ENCODE peak calls at places on chromosome 22, in six cellular contexts. G, E, Q, U, R and N are unnamed samples.

GRCh38 chr22:42990131-42990838 is 24.7 kb downstream of the PACSIN2 start:
- DNase-seq in R (no peak), E (peak; percentile 85), Q (peak; percentile 36), G (no peak), U (peak; percentile 94), N (peak; percentile 88)

GRCh38 chr22:48644108-48644507 is 1183.6 kb downstream of the BRD1 start:
- DNase-seq in E (no peak), U (no peak), G (no peak), R (peak; percentile 4), Q (no peak), N (no peak)

GRCh38 chr22:20508815-20509271 is 1.4 kb downstream of the MED15 start:
- DNase-seq in G (no peak), R (no peak), E (no peak), Q (no peak), U (peak; percentile 9), N (peak; percentile 30)

GRCh38 chr22:43697894-43698293 is 114.2 kb downstream of the EFCAB6 start:
- DNase-seq in Q (no peak), E (no peak), G (no peak), U (no peak), R (no peak), N (no peak)

GRCh38 chr22:27113211-27114030 is 456.0 kb downstream of the MIAT start:
- DNase-seq in G (no peak), R (no peak), U (peak; percentile 89), Q (peak; percentile 59), E (peak; percentile 96), N (peak; percentile 91)

GRCh38 chr22:38788417-38788816 is 5.5 kb downstream of the DNAL4 start:
- DNase-seq in R (peak; percentile 42), E (peak; percentile 89), U (peak; percentile 92), Q (no peak), G (no peak), N (peak; percentile 96)

GRCh38 chr22:39115976-39116621 is 19.1 kb downstream of the APOBEC3H start:
- DNase-seq in E (no peak), R (no peak), Q (no peak), U (no peak), G (no peak), N (no peak)

GRCh38 chr22:49966041-49966715 is 5.6 kb downstream of the PIM3 start:
- DNase-seq in Q (peak; percentile 21), E (no peak), G (peak; percentile 51), U (no peak), R (peak; percentile 9), N (no peak)

GRCh38 chr22:47592791-47593190 is 830.3 kb downstream of the TBC1D22A start:
- DNase-seq in R (no peak), Q (no peak), G (no peak), U (no peak), E (no peak), N (no peak)

GRCh38 chr22:43511276-43511910 is 99.6 kb downstream of the MPPED1 start:
- DNase-seq in G (no peak), E (no peak), Q (no peak), U (no peak), R (no peak), N (no peak)

GRCh38 chr22:38981659-38982007 is 514 bp upstream of the APOBEC3B start:
- DNase-seq in R (no peak), E (peak; percentile 8), U (no peak), Q (no peak), G (no peak), N (no peak)

GRCh38 chr22:33210129-33210784 is 152.1 kb upstream of the SYN3 start:
- DNase-seq in Q (peak; percentile 9), E (peak; percentile 4), G (no peak), U (peak; percentile 49), R (no peak), N (no peak)

GRCh38 chr22:47022475-47022874 is 260.0 kb downstream of the TBC1D22A start:
- DNase-seq in R (no peak), G (no peak), E (no peak), Q (no peak), U (no peak), N (no peak)

GRCh38 chr22:50252081-50253045 is 1.3 kb upstream of the HDAC10 start:
- DNase-seq in G (peak; percentile 81), E (peak; percentile 50), Q (peak; percentile 84), U (peak; percentile 59), R (peak; percentile 78), N (no peak)

GRCh38 chr22:37492428-37493344 is 6.5 kb upstream of the MFNG start:
- DNase-seq in U (peak; percentile 62), R (no peak), E (peak; percentile 52), Q (peak; percentile 45), G (no peak), N (peak; percentile 69)

DNA sequence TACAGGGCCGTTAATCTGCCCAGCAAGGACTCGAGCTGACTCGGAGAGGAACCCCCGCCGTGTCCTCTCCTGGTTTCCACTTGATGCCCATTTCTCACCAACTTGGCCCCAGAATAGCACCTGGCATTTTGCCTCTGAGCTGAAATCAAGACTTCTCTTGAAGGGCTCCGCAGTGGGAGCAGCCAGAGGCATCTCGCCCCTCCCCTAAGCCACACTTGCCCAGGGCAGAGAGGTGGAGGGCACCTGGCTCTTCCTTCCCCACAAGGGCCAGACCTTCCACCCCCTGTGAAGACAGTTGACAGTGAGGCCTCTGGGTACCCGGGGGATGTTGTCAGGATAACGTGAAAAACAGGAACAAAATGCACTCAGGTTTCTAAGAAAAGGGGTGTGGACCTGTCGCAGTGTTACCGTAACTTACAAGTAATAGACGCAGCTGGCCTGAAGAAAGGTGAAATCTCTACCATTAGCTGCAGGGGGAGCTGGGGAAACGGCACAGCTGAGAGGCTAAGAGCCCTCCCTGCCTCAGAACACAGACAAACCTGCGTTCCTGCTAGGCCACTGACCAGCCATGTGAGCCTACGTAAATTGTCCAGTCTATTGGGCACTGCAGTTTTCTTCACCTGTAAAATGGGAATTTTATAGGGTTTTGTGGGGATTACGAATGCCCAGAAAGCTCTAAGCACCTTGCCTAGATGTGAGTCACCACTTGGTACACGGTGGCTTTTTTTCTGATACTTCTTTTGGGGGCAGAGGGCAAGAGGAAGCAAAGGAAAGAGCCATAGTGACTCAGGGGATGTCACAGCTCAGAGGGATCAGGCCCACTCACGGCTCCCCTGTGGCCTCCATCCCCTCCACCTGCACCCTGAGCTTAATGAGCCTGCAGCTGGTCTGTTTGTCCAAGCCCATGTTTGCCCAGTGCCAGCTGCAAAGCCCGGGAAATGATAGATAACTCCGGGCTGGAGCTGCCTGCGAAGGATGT is 18.6 kb upstream of the CABP7 start:
- DNase-seq in G (no peak), R (no peak), U (peak; percentile 28), Q (peak; percentile 24), E (no peak), N (peak; percentile 55)
- TF ChIP-seq CTCF in G (no peak), R (no peak), U (peak; percentile 2), Q (peak; percentile 7), E (peak; percentile 33), N (no peak)

GRCh38 chr22:40635008-40635939 is 1.2 kb downstream of the MRTFA start:
- DNase-seq in R (peak; percentile 45), Q (no peak), U (no peak), G (no peak), E (peak; percentile 51), N (no peak)

GRCh38 chr22:40637181-40638150 is 947 bp upstream of the MRTFA start:
- DNase-seq in Q (peak; percentile 70), U (no peak), G (no peak), R (no peak), E (no peak), N (no peak)

GRCh38 chr22:40638261-40638660 is 1.7 kb upstream of the MRTFA start:
- DNase-seq in G (no peak), Q (no peak), R (no peak), U (no peak), E (no peak), N (no peak)

GRCh38 chr22:40635940-40636379 is 559 bp downstream of the MRTFA start:
- DNase-seq in E (no peak), Q (peak; percentile 33), U (no peak), R (no peak), G (no peak), N (no peak)

GRCh38 chr22:40636380-40637180 is at the start of gene MRTFA:
- DNase-seq in E (peak; percentile 100), U (peak; percentile 99), G (peak; percentile 100), Q (peak; percentile 100), R (peak; percentile 100), N (peak; percentile 100)
- H3K4me3 ChIP-seq in E (peak within 1 kb of the TSS; percentile 92), U (peak within 1 kb of the TSS; percentile 81), G (peak within 1 kb of the TSS; percentile 96), Q (peak within 1 kb of the TSS; percentile 73), R (peak within 1 kb of the TSS; percentile 95), N (peak within 1 kb of the TSS; percentile 84)

DNA sequence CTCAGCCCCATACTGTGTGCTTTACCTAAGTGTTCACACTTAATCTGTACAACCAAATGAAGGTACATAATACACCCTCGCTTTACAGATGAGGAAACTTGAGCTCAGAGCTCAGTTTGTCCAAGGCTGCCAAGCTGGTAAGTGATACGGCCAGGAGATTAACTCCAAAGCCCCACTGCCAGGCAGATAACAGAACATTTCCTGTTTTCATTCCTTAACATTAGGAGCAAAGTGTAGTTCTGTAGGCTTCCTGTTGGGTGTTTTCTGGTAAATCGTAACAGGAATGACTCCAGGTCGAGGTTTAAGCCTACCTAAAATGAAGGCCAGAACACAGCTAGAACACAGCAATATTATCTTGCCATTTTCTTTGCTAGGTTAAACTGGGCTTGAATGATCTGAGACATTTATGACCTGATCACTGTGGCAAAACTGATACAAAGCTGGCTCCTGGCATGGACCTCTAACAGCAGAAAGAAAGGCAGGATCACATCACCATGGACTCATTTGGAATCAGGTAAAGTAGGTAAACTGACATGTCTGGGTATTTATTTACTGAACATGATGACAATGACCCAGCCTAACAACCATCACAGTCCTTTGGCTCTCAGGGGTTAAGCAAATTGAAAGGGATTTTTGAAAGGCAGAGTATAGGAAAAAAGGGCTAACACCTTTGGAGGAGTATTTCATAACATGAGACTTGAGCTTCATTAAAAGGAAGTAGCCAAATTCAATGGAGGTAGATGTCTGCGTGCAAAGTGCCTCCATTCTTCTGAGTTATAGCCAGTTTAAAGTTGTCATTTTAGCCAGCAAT is 3.9 kb upstream of the NUP50 start:
- DNase-seq in G (no peak), E (no peak), U (peak; percentile 31), Q (peak; percentile 33), R (no peak), N (peak; percentile 30)
- TF ChIP-seq CTCF in G (no peak), E (no peak), U (peak; percentile 13), Q (peak; percentile 21), R (no peak), N (no peak)

GRCh38 chr22:23204541-23205157 is 24.3 kb downstream of the BCR start:
- DNase-seq in G (no peak), U (peak; percentile 18), Q (no peak), R (peak; percentile 83), E (no peak), N (no peak)

GRCh38 chr22:23206915-23207314 is 26.6 kb downstream of the BCR start:
- DNase-seq in U (no peak), G (no peak), R (no peak), Q (no peak), E (no peak), N (no peak)

GRCh38 chr22:23210428-23211170 is 30.3 kb downstream of the BCR start:
- DNase-seq in U (no peak), G (no peak), Q (no peak), R (no peak), E (no peak), N (no peak)

GRCh38 chr22:23205330-23205729 is 25.0 kb downstream of the BCR start:
- DNase-seq in R (no peak), U (no peak), E (no peak), Q (no peak), G (no peak), N (no peak)

DNA sequence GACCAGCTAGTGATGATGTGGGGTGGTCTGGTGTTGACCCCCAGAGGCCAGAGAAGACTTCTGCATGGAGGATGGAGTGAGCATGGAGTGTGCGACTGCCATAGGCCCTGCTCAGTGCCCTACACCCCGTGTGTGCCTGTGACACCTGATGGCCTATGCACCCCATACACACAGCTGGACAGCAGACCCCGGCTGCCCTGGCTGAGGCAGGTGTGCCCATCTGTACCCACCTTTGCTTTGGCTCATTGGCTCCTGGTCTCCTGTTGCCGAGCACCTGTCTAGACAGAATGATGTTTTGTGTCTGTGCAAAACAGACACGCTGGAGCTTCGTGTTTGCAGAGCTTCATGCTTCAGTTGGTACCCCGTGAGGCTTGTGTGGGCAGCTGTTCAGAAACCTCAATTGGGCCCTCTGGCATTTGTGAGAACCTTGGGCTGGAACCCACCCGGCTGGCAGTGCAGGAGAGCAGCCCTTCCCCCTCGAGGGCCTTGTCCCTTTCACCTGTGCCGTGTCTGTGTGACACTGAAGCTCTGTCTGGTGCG is 27.5 kb downstream of the BCR start:
- DNase-seq in E (no peak), U (no peak), G (no peak), Q (no peak), R (no peak), N (no peak)
- H3K4me3 ChIP-seq in E (no peak overlapping the region), U (no peak overlapping the region), G (no peak overlapping the region), Q (no peak overlapping the region), R (no peak overlapping the region), N (no peak overlapping the region)